ENCODE peak calls at places on chromosomes 16 and 17, in six cellular contexts. One of them, this sample, is unnamed.

GRCh38 chr17:28520687-28521086 is 14.5 kb downstream of the FOXN1 start:
- DNase-seq in neural progenitor cell: no peak
- DNase-seq in stomach: no peak
- DNase-seq in body of pancreas: no peak
- DNase-seq in Peyer's patch: no peak
- DNase-seq in uterus: no peak
- DNase-seq in this sample: no peak

GRCh38 chr17:57255776-57256681 is at the start of gene MSI2:
- DNase-seq in neural progenitor cell: peak
- DNase-seq in stomach: peak
- DNase-seq in body of pancreas: peak
- DNase-seq in Peyer's patch: peak
- DNase-seq in uterus: peak
- DNase-seq in this sample: peak

GRCh38 chr17:63116228-63116627 is 150.2 kb downstream of the TANC2 start:
- DNase-seq in neural progenitor cell: peak
- DNase-seq in stomach: no peak
- DNase-seq in body of pancreas: no peak
- DNase-seq in Peyer's patch: no peak
- DNase-seq in uterus: no peak
- DNase-seq in this sample: no peak

GRCh38 chr17:35192708-35193107 is 1.5 kb downstream of the SLC35G3 start:
- DNase-seq in neural progenitor cell: no peak
- DNase-seq in stomach: no peak
- DNase-seq in body of pancreas: no peak
- DNase-seq in Peyer's patch: no peak
- DNase-seq in uterus: no peak
- DNase-seq in this sample: no peak

GRCh38 chr16:17921357-17921978 is 415.1 kb downstream of the NPIPA8 start:
- DNase-seq in neural progenitor cell: peak
- DNase-seq in stomach: no peak
- DNase-seq in body of pancreas: peak
- DNase-seq in Peyer's patch: peak
- DNase-seq in uterus: no peak
- DNase-seq in this sample: no peak

GRCh38 chr17:13353590-13353989 is 248.1 kb downstream of the HS3ST3A1 start:
- DNase-seq in neural progenitor cell: no peak
- DNase-seq in stomach: no peak
- DNase-seq in body of pancreas: no peak
- DNase-seq in Peyer's patch: no peak
- DNase-seq in uterus: no peak
- DNase-seq in this sample: no peak

GRCh38 chr16:85306071-85306792 is 194.0 kb upstream of the CIBAR2 start:
- DNase-seq in neural progenitor cell: peak
- DNase-seq in stomach: peak
- DNase-seq in body of pancreas: peak
- DNase-seq in Peyer's patch: peak
- DNase-seq in uterus: peak
- DNase-seq in this sample: peak

GRCh38 chr16:4660454-4661007 is 32.8 kb upstream of the NUDT16L1 start:
- DNase-seq in neural progenitor cell: no peak
- DNase-seq in stomach: peak
- DNase-seq in body of pancreas: peak
- DNase-seq in Peyer's patch: peak
- DNase-seq in uterus: peak
- DNase-seq in this sample: peak

GRCh38 chr16:53773150-53773846 is 69.3 kb downstream of the FTO start:
- DNase-seq in neural progenitor cell: peak
- DNase-seq in stomach: peak
- DNase-seq in body of pancreas: peak
- DNase-seq in Peyer's patch: peak
- DNase-seq in uterus: peak
- DNase-seq in this sample: peak

GRCh38 chr16:24729967-24730815 is 740 bp downstream of the TNRC6A start:
- DNase-seq in neural progenitor cell: peak
- DNase-seq in stomach: peak
- DNase-seq in body of pancreas: peak
- DNase-seq in Peyer's patch: peak
- DNase-seq in uterus: peak
- DNase-seq in this sample: no peak

GRCh38 chr17:43550754-43551153 is 4.6 kb upstream of the ETV4 start:
- DNase-seq in neural progenitor cell: no peak
- DNase-seq in stomach: no peak
- DNase-seq in body of pancreas: no peak
- DNase-seq in Peyer's patch: no peak
- DNase-seq in uterus: no peak
- DNase-seq in this sample: no peak

GRCh38 chr16:47180073-47180472 is 36.3 kb upstream of the NETO2 start:
- DNase-seq in neural progenitor cell: no peak
- DNase-seq in stomach: no peak
- DNase-seq in body of pancreas: no peak
- DNase-seq in Peyer's patch: no peak
- DNase-seq in uterus: no peak
- DNase-seq in this sample: no peak

GRCh38 chr17:66138120-66138519 is 53.8 kb downstream of the CEP112 start:
- DNase-seq in neural progenitor cell: no peak
- DNase-seq in stomach: no peak
- DNase-seq in body of pancreas: no peak
- DNase-seq in Peyer's patch: no peak
- DNase-seq in uterus: no peak
- DNase-seq in this sample: no peak

GRCh38 chr17:66142428-66142827 is 49.5 kb downstream of the CEP112 start:
- DNase-seq in neural progenitor cell: no peak
- DNase-seq in stomach: no peak
- DNase-seq in body of pancreas: no peak
- DNase-seq in Peyer's patch: no peak
- DNase-seq in uterus: no peak
- DNase-seq in this sample: no peak

GRCh38 chr17:66146394-66146793 is 45.5 kb downstream of the CEP112 start:
- DNase-seq in neural progenitor cell: no peak
- DNase-seq in stomach: no peak
- DNase-seq in body of pancreas: no peak
- DNase-seq in Peyer's patch: no peak
- DNase-seq in uterus: no peak
- DNase-seq in this sample: no peak

GRCh38 chr17:66149562-66149961 is 42.4 kb downstream of the CEP112 start:
- DNase-seq in neural progenitor cell: no peak
- DNase-seq in stomach: no peak
- DNase-seq in body of pancreas: no peak
- DNase-seq in Peyer's patch: no peak
- DNase-seq in uterus: no peak
- DNase-seq in this sample: no peak

GRCh38 chr17:66143657-66144282 is 48.2 kb downstream of the CEP112 start:
- DNase-seq in neural progenitor cell: no peak
- DNase-seq in stomach: no peak
- DNase-seq in body of pancreas: no peak
- DNase-seq in Peyer's patch: no peak
- DNase-seq in uterus: no peak
- DNase-seq in this sample: no peak
- H3K27ac ChIP-seq in neural progenitor cell: no peak
- H3K27ac ChIP-seq in stomach: no peak
- H3K27ac ChIP-seq in body of pancreas: no peak
- H3K27ac ChIP-seq in Peyer's patch: no peak
- H3K27ac ChIP-seq in uterus: no peak
- H3K27ac ChIP-seq in this sample: no peak

GRCh38 chr16:70736454-70737376 is 50.9 kb upstream of the MTSS2 start:
- DNase-seq in neural progenitor cell: peak
- DNase-seq in stomach: no peak
- DNase-seq in body of pancreas: no peak
- DNase-seq in Peyer's patch: no peak
- DNase-seq in uterus: no peak
- DNase-seq in this sample: no peak

GRCh38 chr16:70737377-70738082 is 51.7 kb upstream of the MTSS2 start:
- DNase-seq in neural progenitor cell: no peak
- DNase-seq in stomach: peak
- DNase-seq in body of pancreas: peak
- DNase-seq in Peyer's patch: peak
- DNase-seq in uterus: peak
- DNase-seq in this sample: peak

GRCh38 chr16:70735141-70735979 is 49.5 kb upstream of the MTSS2 start:
- DNase-seq in neural progenitor cell: peak
- DNase-seq in stomach: no peak
- DNase-seq in body of pancreas: peak
- DNase-seq in Peyer's patch: no peak
- DNase-seq in uterus: no peak
- DNase-seq in this sample: no peak

GRCh38 chr16:70730944-70731343 is 45.1 kb upstream of the MTSS2 start:
- DNase-seq in neural progenitor cell: no peak
- DNase-seq in stomach: no peak
- DNase-seq in body of pancreas: no peak
- DNase-seq in Peyer's patch: no peak
- DNase-seq in uterus: no peak
- DNase-seq in this sample: no peak

GRCh38 chr16:70734522-70734921 is 48.7 kb upstream of the MTSS2 start:
- DNase-seq in neural progenitor cell: no peak
- DNase-seq in stomach: no peak
- DNase-seq in body of pancreas: no peak
- DNase-seq in Peyer's patch: no peak
- DNase-seq in uterus: no peak
- DNase-seq in this sample: no peak
- H3K27ac ChIP-seq in neural progenitor cell: no peak
- H3K27ac ChIP-seq in stomach: peak
- H3K27ac ChIP-seq in body of pancreas: no peak
- H3K27ac ChIP-seq in Peyer's patch: peak
- H3K27ac ChIP-seq in uterus: peak
- H3K27ac ChIP-seq in this sample: peak

GRCh38 chr16:57023541-57024249 is 34.3 kb downstream of the NLRC5 start:
- DNase-seq in neural progenitor cell: no peak
- DNase-seq in stomach: no peak
- DNase-seq in body of pancreas: no peak
- DNase-seq in Peyer's patch: peak
- DNase-seq in uterus: no peak
- DNase-seq in this sample: no peak
- H3K27ac ChIP-seq in neural progenitor cell: no peak
- H3K27ac ChIP-seq in stomach: no peak
- H3K27ac ChIP-seq in body of pancreas: no peak
- H3K27ac ChIP-seq in Peyer's patch: no peak
- H3K27ac ChIP-seq in uterus: no peak
- H3K27ac ChIP-seq in this sample: no peak

GRCh38 chr16:20866161-20866772 is 33.9 kb downstream of the DCUN1D3 start:
- DNase-seq in neural progenitor cell: peak
- DNase-seq in stomach: peak
- DNase-seq in body of pancreas: peak
- DNase-seq in Peyer's patch: no peak
- DNase-seq in uterus: no peak
- DNase-seq in this sample: no peak

GRCh38 chr16:20865420-20866126 is 34.6 kb downstream of the DCUN1D3 start:
- DNase-seq in neural progenitor cell: no peak
- DNase-seq in stomach: no peak
- DNase-seq in body of pancreas: no peak
- DNase-seq in Peyer's patch: no peak
- DNase-seq in uterus: no peak
- DNase-seq in this sample: no peak

GRCh38 chr16:20859699-20860098 is 40.5 kb downstream of the DCUN1D3 start:
- DNase-seq in neural progenitor cell: no peak
- DNase-seq in stomach: no peak
- DNase-seq in body of pancreas: no peak
- DNase-seq in Peyer's patch: no peak
- DNase-seq in uterus: no peak
- DNase-seq in this sample: no peak

GRCh38 chr16:20866792-20867191 is 33.4 kb downstream of the DCUN1D3 start:
- DNase-seq in neural progenitor cell: no peak
- DNase-seq in stomach: no peak
- DNase-seq in body of pancreas: peak
- DNase-seq in Peyer's patch: no peak
- DNase-seq in uterus: no peak
- DNase-seq in this sample: no peak

DNA sequence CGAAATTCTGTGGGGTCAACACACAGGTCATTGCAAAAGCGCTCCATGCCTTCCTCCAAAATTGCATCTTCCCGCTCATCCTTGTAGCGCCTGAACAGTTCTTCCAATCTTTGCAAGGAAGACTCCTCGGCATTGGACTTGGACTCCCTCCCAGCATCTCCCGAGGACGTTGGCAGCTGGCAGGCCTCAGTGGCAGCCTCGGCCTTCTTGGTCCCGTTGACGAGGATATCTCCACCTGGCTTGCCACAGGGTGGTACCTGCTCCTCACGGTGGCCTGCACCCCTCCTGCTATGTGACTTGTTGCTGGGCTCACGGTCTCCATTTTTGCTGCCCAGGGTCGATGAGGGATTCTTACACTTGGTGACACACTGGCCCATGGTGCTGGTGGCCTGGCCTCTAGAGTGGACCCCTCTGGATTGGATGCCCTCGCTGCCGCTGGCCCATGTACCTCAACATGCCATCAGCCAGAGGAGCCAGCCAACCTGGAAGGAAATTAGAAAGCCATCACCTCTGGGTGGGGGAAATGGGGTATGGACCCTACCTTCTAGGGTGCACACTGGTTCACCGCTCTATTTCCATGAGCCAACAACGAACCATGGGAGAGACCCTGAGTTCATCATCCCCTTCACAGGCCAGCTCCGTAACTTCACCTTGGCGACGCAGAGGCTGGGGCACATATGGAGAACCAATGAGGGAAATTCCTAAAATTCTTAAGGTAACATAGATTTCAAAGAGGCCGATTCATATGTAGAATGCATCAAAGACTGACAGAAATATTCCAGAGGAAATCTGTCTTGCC is 37.8 kb downstream of the DCUN1D3 start:
- DNase-seq in neural progenitor cell: no peak
- DNase-seq in stomach: no peak
- DNase-seq in body of pancreas: no peak
- DNase-seq in Peyer's patch: no peak
- DNase-seq in uterus: no peak
- DNase-seq in this sample: no peak
- H3K27ac ChIP-seq in neural progenitor cell: no peak
- H3K27ac ChIP-seq in stomach: no peak
- H3K27ac ChIP-seq in body of pancreas: no peak
- H3K27ac ChIP-seq in Peyer's patch: no peak
- H3K27ac ChIP-seq in uterus: no peak
- H3K27ac ChIP-seq in this sample: no peak

GRCh38 chr17:7141824-7142223 is 27.2 kb upstream of the ASGR2 start:
- DNase-seq in neural progenitor cell: no peak
- DNase-seq in stomach: peak
- DNase-seq in body of pancreas: no peak
- DNase-seq in Peyer's patch: peak
- DNase-seq in uterus: no peak
- DNase-seq in this sample: no peak
- H3K27ac ChIP-seq in neural progenitor cell: no peak
- H3K27ac ChIP-seq in stomach: no peak
- H3K27ac ChIP-seq in body of pancreas: no peak
- H3K27ac ChIP-seq in Peyer's patch: no peak
- H3K27ac ChIP-seq in uterus: no peak
- H3K27ac ChIP-seq in this sample: no peak

GRCh38 chr17:78252111-78252634 is 20.7 kb downstream of the TMEM235 start:
- DNase-seq in neural progenitor cell: no peak
- DNase-seq in stomach: peak
- DNase-seq in body of pancreas: peak
- DNase-seq in Peyer's patch: peak
- DNase-seq in uterus: no peak
- DNase-seq in this sample: no peak

GRCh38 chr17:78251773-78252103 is 20.3 kb downstream of the TMEM235 start:
- DNase-seq in neural progenitor cell: no peak
- DNase-seq in stomach: no peak
- DNase-seq in body of pancreas: no peak
- DNase-seq in Peyer's patch: no peak
- DNase-seq in uterus: no peak
- DNase-seq in this sample: no peak

GRCh38 chr17:78249836-78250806 is 18.7 kb downstream of the TMEM235 start:
- DNase-seq in neural progenitor cell: no peak
- DNase-seq in stomach: no peak
- DNase-seq in body of pancreas: no peak
- DNase-seq in Peyer's patch: no peak
- DNase-seq in uterus: no peak
- DNase-seq in this sample: no peak

GRCh38 chr17:78252701-78253635 is 21.5 kb downstream of the TMEM235 start:
- DNase-seq in neural progenitor cell: no peak
- DNase-seq in stomach: no peak
- DNase-seq in body of pancreas: no peak
- DNase-seq in Peyer's patch: no peak
- DNase-seq in uterus: no peak
- DNase-seq in this sample: no peak

GRCh38 chr17:78250891-78251772 is 19.7 kb downstream of the TMEM235 start:
- DNase-seq in neural progenitor cell: peak
- DNase-seq in stomach: peak
- DNase-seq in body of pancreas: peak
- DNase-seq in Peyer's patch: peak
- DNase-seq in uterus: peak
- DNase-seq in this sample: peak
- H3K27ac ChIP-seq in neural progenitor cell: no peak
- H3K27ac ChIP-seq in stomach: no peak
- H3K27ac ChIP-seq in body of pancreas: no peak
- H3K27ac ChIP-seq in Peyer's patch: peak
- H3K27ac ChIP-seq in uterus: no peak
- H3K27ac ChIP-seq in this sample: peak